ENCODE peak calls at places on chromosomes 11 and 22, in nine cellular contexts. One of them, this sample, is unnamed.

GRCh38 chr11:65573391-65574146 is 1.2 kb downstream of the FAM89B start:
- DNase-seq in A549: no peak
- DNase-seq in transverse colon: peak; percentile 49
- DNase-seq in uterus: peak; percentile 59
- DNase-seq in breast epithelium: no peak
- DNase-seq in GM12878: no peak
- DNase-seq in endothelial cell of umbilical vein: no peak
- DNase-seq in heart left ventricle: no peak
- DNase-seq in adrenal gland: peak; percentile 58
- DNase-seq in this sample: no peak

GRCh38 chr11:101583180-101584128 is at the start of gene TRPC6:
- DNase-seq in endothelial cell of umbilical vein: no peak
- DNase-seq in GM12878: no peak
- DNase-seq in adrenal gland: no peak
- DNase-seq in transverse colon: peak; percentile 11
- DNase-seq in A549: peak; percentile 33
- DNase-seq in heart left ventricle: no peak
- DNase-seq in breast epithelium: peak; percentile 71
- DNase-seq in uterus: peak; percentile 48
- DNase-seq in this sample: no peak

GRCh38 chr11:59182457-59183151 is 10.7 kb downstream of the DTX4 start:
- DNase-seq in A549: no peak
- DNase-seq in endothelial cell of umbilical vein: no peak
- DNase-seq in uterus: no peak
- DNase-seq in GM12878: no peak
- DNase-seq in breast epithelium: no peak
- DNase-seq in transverse colon: peak; percentile 78
- DNase-seq in adrenal gland: no peak
- DNase-seq in heart left ventricle: no peak
- DNase-seq in this sample: peak; percentile 6

GRCh38 chr22:46085831-46086576 is 64.3 kb upstream of the PPARA start:
- DNase-seq in transverse colon: peak; percentile 93
- DNase-seq in endothelial cell of umbilical vein: no peak
- DNase-seq in GM12878: no peak
- DNase-seq in heart left ventricle: peak; percentile 92
- DNase-seq in adrenal gland: peak; percentile 76
- DNase-seq in A549: peak; percentile 74
- DNase-seq in breast epithelium: peak; percentile 82
- DNase-seq in uterus: peak; percentile 80
- DNase-seq in this sample: no peak

GRCh38 chr11:118633319-118633690 is 25.9 kb downstream of the PHLDB1 start:
- DNase-seq in uterus: no peak
- DNase-seq in heart left ventricle: no peak
- DNase-seq in endothelial cell of umbilical vein: no peak
- DNase-seq in A549: no peak
- DNase-seq in breast epithelium: no peak
- DNase-seq in adrenal gland: no peak
- DNase-seq in transverse colon: no peak
- DNase-seq in GM12878: no peak
- DNase-seq in this sample: no peak

GRCh38 chr22:47891609-47892008 is 1129.2 kb downstream of the TBC1D22A start:
- DNase-seq in adrenal gland: peak; percentile 37
- DNase-seq in heart left ventricle: no peak
- DNase-seq in A549: no peak
- DNase-seq in transverse colon: no peak
- DNase-seq in endothelial cell of umbilical vein: no peak
- DNase-seq in GM12878: no peak
- DNase-seq in breast epithelium: no peak
- DNase-seq in uterus: no peak
- DNase-seq in this sample: no peak

GRCh38 chr22:46842606-46843005 is 80.2 kb downstream of the TBC1D22A start:
- DNase-seq in heart left ventricle: no peak
- DNase-seq in endothelial cell of umbilical vein: no peak
- DNase-seq in transverse colon: peak; percentile 20
- DNase-seq in breast epithelium: peak; percentile 62
- DNase-seq in uterus: no peak
- DNase-seq in adrenal gland: no peak
- DNase-seq in GM12878: no peak
- DNase-seq in A549: no peak
- DNase-seq in this sample: no peak

GRCh38 chr22:20750461-20751184 is 23.3 kb upstream of the SERPIND1 start:
- DNase-seq in A549: peak; percentile 22
- DNase-seq in heart left ventricle: peak; percentile 79
- DNase-seq in GM12878: peak; percentile 59
- DNase-seq in breast epithelium: peak; percentile 62
- DNase-seq in uterus: peak; percentile 61
- DNase-seq in endothelial cell of umbilical vein: peak; percentile 83
- DNase-seq in adrenal gland: peak; percentile 85
- DNase-seq in transverse colon: peak; percentile 38
- DNase-seq in this sample: peak; percentile 76

GRCh38 chr11:19499999-19500398 is 212.6 kb upstream of the NAV2 start:
- DNase-seq in GM12878: no peak
- DNase-seq in adrenal gland: no peak
- DNase-seq in heart left ventricle: no peak
- DNase-seq in endothelial cell of umbilical vein: no peak
- DNase-seq in transverse colon: no peak
- DNase-seq in uterus: no peak
- DNase-seq in A549: no peak
- DNase-seq in breast epithelium: no peak
- DNase-seq in this sample: no peak

GRCh38 chr22:23395476-23396361 is 184.4 kb downstream of the IGLL1 start:
- DNase-seq in A549: no peak
- DNase-seq in uterus: no peak
- DNase-seq in GM12878: no peak
- DNase-seq in heart left ventricle: no peak
- DNase-seq in adrenal gland: no peak
- DNase-seq in endothelial cell of umbilical vein: no peak
- DNase-seq in breast epithelium: no peak
- DNase-seq in transverse colon: no peak
- DNase-seq in this sample: no peak

GRCh38 chr22:28560005-28560742 is 119.5 kb downstream of the TTC28 start:
- DNase-seq in GM12878: no peak
- DNase-seq in uterus: no peak
- DNase-seq in heart left ventricle: no peak
- DNase-seq in A549: peak; percentile 35
- DNase-seq in adrenal gland: no peak
- DNase-seq in breast epithelium: no peak
- DNase-seq in transverse colon: no peak
- DNase-seq in endothelial cell of umbilical vein: peak; percentile 32
- DNase-seq in this sample: peak; percentile 75

GRCh38 chr11:117143390-117143789 is 697 bp upstream of the PAFAH1B2 start:
- DNase-seq in transverse colon: peak; percentile 58
- DNase-seq in GM12878: no peak
- DNase-seq in endothelial cell of umbilical vein: no peak
- DNase-seq in A549: peak; percentile 47
- DNase-seq in adrenal gland: peak; percentile 61
- DNase-seq in breast epithelium: peak; percentile 59
- DNase-seq in heart left ventricle: peak; percentile 65
- DNase-seq in uterus: peak; percentile 69
- DNase-seq in this sample: peak; percentile 48

GRCh38 chr11:78212586-78213371 is 24.1 kb downstream of the USP35 start:
- DNase-seq in heart left ventricle: no peak
- DNase-seq in transverse colon: no peak
- DNase-seq in A549: no peak
- DNase-seq in endothelial cell of umbilical vein: no peak
- DNase-seq in adrenal gland: peak; percentile 88
- DNase-seq in uterus: peak; percentile 22
- DNase-seq in breast epithelium: no peak
- DNase-seq in GM12878: no peak
- DNase-seq in this sample: no peak

GRCh38 chr11:22037505-22037904 is 155.4 kb upstream of the ANO5 start:
- DNase-seq in endothelial cell of umbilical vein: no peak
- DNase-seq in uterus: no peak
- DNase-seq in breast epithelium: no peak
- DNase-seq in heart left ventricle: no peak
- DNase-seq in adrenal gland: no peak
- DNase-seq in A549: no peak
- DNase-seq in transverse colon: no peak
- DNase-seq in GM12878: no peak
- DNase-seq in this sample: no peak

GRCh38 chr11:60948251-60948650 is 3.7 kb downstream of the SLC15A3 start:
- DNase-seq in transverse colon: no peak
- DNase-seq in endothelial cell of umbilical vein: no peak
- DNase-seq in A549: no peak
- DNase-seq in breast epithelium: no peak
- DNase-seq in heart left ventricle: no peak
- DNase-seq in uterus: no peak
- DNase-seq in GM12878: no peak
- DNase-seq in adrenal gland: no peak
- DNase-seq in this sample: no peak

GRCh38 chr22:39384750-39385480 is 14.7 kb upstream of the TAB1 start:
- DNase-seq in breast epithelium: no peak
- DNase-seq in uterus: no peak
- DNase-seq in GM12878: no peak
- DNase-seq in endothelial cell of umbilical vein: peak; percentile 7
- DNase-seq in A549: peak; percentile 33
- DNase-seq in transverse colon: no peak
- DNase-seq in heart left ventricle: peak; percentile 45
- DNase-seq in adrenal gland: peak; percentile 55
- DNase-seq in this sample: peak; percentile 28

GRCh38 chr11:1763796-1764661 is at the start of gene CTSD:
- DNase-seq in GM12878: no peak
- DNase-seq in uterus: peak; percentile 80
- DNase-seq in A549: peak; percentile 91
- DNase-seq in breast epithelium: peak; percentile 78
- DNase-seq in transverse colon: peak; percentile 93
- DNase-seq in endothelial cell of umbilical vein: peak; percentile 61
- DNase-seq in adrenal gland: peak; percentile 96
- DNase-seq in heart left ventricle: peak; percentile 93
- DNase-seq in this sample: peak; percentile 95
- TF ChIP-seq POLR2A in GM12878: peak; percentile 74
- TF ChIP-seq POLR2A in uterus: no peak
- TF ChIP-seq POLR2A in A549: peak; percentile 35
- TF ChIP-seq POLR2A in breast epithelium: no peak
- TF ChIP-seq POLR2A in transverse colon: peak; percentile 78
- TF ChIP-seq POLR2A in endothelial cell of umbilical vein: peak; percentile 67
- TF ChIP-seq POLR2A in adrenal gland: no peak
- TF ChIP-seq POLR2A in heart left ventricle: peak; percentile 12
- TF ChIP-seq POLR2A in this sample: peak; percentile 47

DNA sequence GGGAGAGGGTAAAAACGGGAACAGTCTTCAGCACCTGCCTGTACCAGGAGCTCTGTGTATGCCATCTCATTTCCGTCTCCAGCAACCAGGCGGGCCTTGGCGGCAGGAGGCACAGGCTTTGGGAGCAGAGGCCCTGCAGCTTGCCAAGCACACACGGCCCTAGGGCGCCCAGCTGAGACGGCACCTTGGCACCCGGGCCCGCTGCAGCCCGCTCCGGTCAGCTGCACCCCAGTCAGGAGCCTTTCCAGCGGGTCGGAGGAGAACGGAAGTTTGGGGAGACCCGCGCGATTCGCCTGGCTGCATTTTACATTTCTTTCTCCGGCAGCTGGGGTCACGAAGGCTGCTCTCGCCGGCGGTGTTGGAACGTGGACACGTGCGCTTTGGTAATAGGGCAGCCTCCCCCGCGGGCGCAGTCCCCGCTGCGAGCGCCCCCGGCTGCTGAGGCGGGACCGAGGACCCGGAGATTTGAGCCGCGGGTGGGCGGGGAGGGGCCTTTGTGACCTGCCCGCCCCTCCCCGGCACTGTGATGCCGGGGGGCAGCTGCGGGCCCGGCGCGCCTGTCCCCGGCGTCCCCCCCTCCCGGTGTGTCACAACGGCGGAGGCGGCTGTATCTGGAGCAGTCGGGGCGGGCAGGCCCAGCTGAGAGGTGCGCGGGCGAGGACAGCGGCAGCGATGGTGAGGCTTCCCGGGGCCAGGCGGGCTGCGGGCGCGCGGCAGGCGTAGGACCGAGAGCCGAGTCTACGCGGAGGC is at the start of gene TUBA8:
- DNase-seq in endothelial cell of umbilical vein: peak; percentile 29
- DNase-seq in adrenal gland: peak; percentile 53
- DNase-seq in breast epithelium: peak; percentile 40
- DNase-seq in heart left ventricle: peak; percentile 54
- DNase-seq in uterus: no peak
- DNase-seq in transverse colon: peak; percentile 25
- DNase-seq in A549: no peak
- DNase-seq in GM12878: no peak
- DNase-seq in this sample: no peak
- TF ChIP-seq POLR2A in endothelial cell of umbilical vein: no peak
- TF ChIP-seq POLR2A in adrenal gland: no peak
- TF ChIP-seq POLR2A in breast epithelium: no peak
- TF ChIP-seq POLR2A in heart left ventricle: peak; percentile 14
- TF ChIP-seq POLR2A in uterus: no peak
- TF ChIP-seq POLR2A in transverse colon: no peak
- TF ChIP-seq POLR2A in A549: no peak
- TF ChIP-seq POLR2A in GM12878: peak; percentile 73
- TF ChIP-seq POLR2A in this sample: no peak

GRCh38 chr11:86431258-86431657 is 56.6 kb downstream of the CCDC81 start:
- DNase-seq in A549: no peak
- DNase-seq in endothelial cell of umbilical vein: no peak
- DNase-seq in adrenal gland: no peak
- DNase-seq in uterus: no peak
- DNase-seq in breast epithelium: no peak
- DNase-seq in heart left ventricle: no peak
- DNase-seq in GM12878: no peak
- DNase-seq in transverse colon: no peak
- DNase-seq in this sample: no peak
- TF ChIP-seq POLR2A in A549: no peak
- TF ChIP-seq POLR2A in endothelial cell of umbilical vein: no peak
- TF ChIP-seq POLR2A in adrenal gland: no peak
- TF ChIP-seq POLR2A in uterus: no peak
- TF ChIP-seq POLR2A in breast epithelium: no peak
- TF ChIP-seq POLR2A in heart left ventricle: no peak
- TF ChIP-seq POLR2A in GM12878: no peak
- TF ChIP-seq POLR2A in transverse colon: no peak
- TF ChIP-seq POLR2A in this sample: no peak

GRCh38 chr11:47183031-47183856 is 3.0 kb downstream of the PACSIN3 start:
- DNase-seq in GM12878: no peak
- DNase-seq in uterus: no peak
- DNase-seq in A549: no peak
- DNase-seq in adrenal gland: no peak
- DNase-seq in heart left ventricle: peak; percentile 71
- DNase-seq in endothelial cell of umbilical vein: no peak
- DNase-seq in transverse colon: no peak
- DNase-seq in breast epithelium: no peak
- DNase-seq in this sample: no peak
- TF ChIP-seq POLR2A in GM12878: no peak
- TF ChIP-seq POLR2A in uterus: no peak
- TF ChIP-seq POLR2A in A549: no peak
- TF ChIP-seq POLR2A in adrenal gland: no peak
- TF ChIP-seq POLR2A in heart left ventricle: no peak
- TF ChIP-seq POLR2A in endothelial cell of umbilical vein: no peak
- TF ChIP-seq POLR2A in transverse colon: no peak
- TF ChIP-seq POLR2A in breast epithelium: no peak
- TF ChIP-seq POLR2A in this sample: no peak

DNA sequence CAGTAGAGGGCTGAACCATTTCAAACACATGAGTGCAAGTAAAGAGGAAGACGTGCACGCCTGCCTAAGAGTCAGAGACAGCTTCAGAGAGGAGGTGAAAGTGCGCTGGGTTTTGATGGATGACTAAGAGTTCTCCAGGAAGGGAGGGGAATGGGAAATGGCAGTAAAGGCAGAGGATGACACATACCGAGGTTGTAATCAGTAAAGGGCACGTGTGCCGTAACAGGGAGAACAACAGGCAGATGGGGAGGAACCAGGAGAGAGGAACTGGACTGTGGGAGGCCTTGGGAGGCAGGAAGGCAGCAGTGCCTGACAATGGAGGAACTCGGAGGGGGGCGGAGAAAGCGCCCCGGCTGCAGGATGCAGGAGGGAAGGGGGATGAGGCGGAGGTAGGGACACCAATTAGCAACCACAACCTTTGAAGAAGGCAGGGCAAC is 67.6 kb downstream of the SCUBE1 start:
- DNase-seq in endothelial cell of umbilical vein: peak; percentile 48
- DNase-seq in A549: no peak
- DNase-seq in GM12878: no peak
- DNase-seq in breast epithelium: no peak
- DNase-seq in adrenal gland: no peak
- DNase-seq in transverse colon: no peak
- DNase-seq in uterus: no peak
- DNase-seq in heart left ventricle: no peak
- DNase-seq in this sample: peak; percentile 20
- TF ChIP-seq POLR2A in endothelial cell of umbilical vein: no peak
- TF ChIP-seq POLR2A in A549: no peak
- TF ChIP-seq POLR2A in GM12878: no peak
- TF ChIP-seq POLR2A in breast epithelium: no peak
- TF ChIP-seq POLR2A in adrenal gland: no peak
- TF ChIP-seq POLR2A in transverse colon: no peak
- TF ChIP-seq POLR2A in uterus: no peak
- TF ChIP-seq POLR2A in heart left ventricle: no peak
- TF ChIP-seq POLR2A in this sample: no peak